ENCODE peak calls at places on chromosome 3, in eight cellular contexts. B is cardiac fibroblast, T is GM13976, D is endothelial cell, F is lower leg skin, M is left ventricle myocardium inferior, N is BJ, W is GM06990. Q is an unnamed sample.

GRCh38 chr3:170961616-170962400 is 53.4 kb upstream of the EIF5A2 start:
- DNase-seq in B (peak; percentile 68), T (no peak), D (peak; percentile 15), F (no peak), M (no peak), N (no peak), W (no peak), Q (no peak)

GRCh38 chr3:100170492-100170891 is 56.2 kb upstream of the FILIP1L start:
- DNase-seq in B (no peak), T (no peak), D (no peak), F (no peak), M (no peak), N (no peak), W (no peak), Q (no peak)

GRCh38 chr3:98918586-98918985 is 17.1 kb upstream of the DCBLD2 start:
- DNase-seq in B (no peak), T (no peak), D (no peak), F (no peak), M (no peak), N (no peak), W (no peak), Q (no peak)

GRCh38 chr3:15794842-15795562 is 2.8 kb downstream of the ANKRD28 start:
- DNase-seq in B (peak; percentile 59), T (no peak), D (no peak), F (no peak), M (no peak), N (no peak), W (no peak), Q (no peak)

GRCh38 chr3:184549793-184550585 is 11.6 kb upstream of the EPHB3 start:
- DNase-seq in B (no peak), T (no peak), D (no peak), F (no peak), M (no peak), N (no peak), W (no peak), Q (no peak)

GRCh38 chr3:12433823-12434222 is 50.5 kb upstream of the TSEN2 start:
- DNase-seq in B (no peak), T (no peak), D (no peak), F (no peak), M (no peak), N (no peak), W (no peak), Q (no peak)

GRCh38 chr3:129888739-129889138 is 4.8 kb downstream of the TMCC1 start:
- DNase-seq in B (peak; percentile 73), T (no peak), D (no peak), F (no peak), M (no peak), N (peak; percentile 96), W (no peak), Q (no peak)

GRCh38 chr3:31051226-31051625 is 156.8 kb upstream of the GADL1 start:
- DNase-seq in B (no peak), T (no peak), D (no peak), F (no peak), M (no peak), N (no peak), W (no peak), Q (no peak)

GRCh38 chr3:123412811-123413588 is 35.9 kb downstream of the ADCY5 start:
- DNase-seq in B (peak; percentile 5), T (no peak), D (no peak), F (no peak), M (peak; percentile 66), N (no peak), W (no peak), Q (no peak)

GRCh38 chr3:4396599-4396998 is 70.5 kb downstream of the SUMF1 start:
- DNase-seq in B (no peak), T (no peak), D (no peak), F (no peak), M (no peak), N (no peak), W (no peak), Q (no peak)

GRCh38 chr3:10344147-10344943 is 23.4 kb upstream of the SEC13 start:
- DNase-seq in B (peak; percentile 65), T (peak; percentile 86), D (peak; percentile 71), F (no peak), M (no peak), N (no peak), W (no peak), Q (peak; percentile 37)

GRCh38 chr3:18716101-18716500 is 291.0 kb upstream of the SATB1 start:
- DNase-seq in B (no peak), T (no peak), D (no peak), F (no peak), M (no peak), N (no peak), W (no peak), Q (no peak)

GRCh38 chr3:67400476-67400875 is 253.9 kb downstream of the SUCLG2 start:
- DNase-seq in B (no peak), T (no peak), D (no peak), F (no peak), M (no peak), N (no peak), W (no peak), Q (no peak)

GRCh38 chr3:30811174-30811795 is 83.2 kb downstream of the GADL1 start:
- DNase-seq in B (no peak), T (no peak), D (no peak), F (no peak), M (no peak), N (no peak), W (no peak), Q (no peak)

GRCh38 chr3:114333180-114333922 is 39.5 kb downstream of the TIGIT start:
- DNase-seq in B (peak; percentile 7), T (no peak), D (no peak), F (no peak), M (no peak), N (peak; percentile 14), W (no peak), Q (no peak)

DNA sequence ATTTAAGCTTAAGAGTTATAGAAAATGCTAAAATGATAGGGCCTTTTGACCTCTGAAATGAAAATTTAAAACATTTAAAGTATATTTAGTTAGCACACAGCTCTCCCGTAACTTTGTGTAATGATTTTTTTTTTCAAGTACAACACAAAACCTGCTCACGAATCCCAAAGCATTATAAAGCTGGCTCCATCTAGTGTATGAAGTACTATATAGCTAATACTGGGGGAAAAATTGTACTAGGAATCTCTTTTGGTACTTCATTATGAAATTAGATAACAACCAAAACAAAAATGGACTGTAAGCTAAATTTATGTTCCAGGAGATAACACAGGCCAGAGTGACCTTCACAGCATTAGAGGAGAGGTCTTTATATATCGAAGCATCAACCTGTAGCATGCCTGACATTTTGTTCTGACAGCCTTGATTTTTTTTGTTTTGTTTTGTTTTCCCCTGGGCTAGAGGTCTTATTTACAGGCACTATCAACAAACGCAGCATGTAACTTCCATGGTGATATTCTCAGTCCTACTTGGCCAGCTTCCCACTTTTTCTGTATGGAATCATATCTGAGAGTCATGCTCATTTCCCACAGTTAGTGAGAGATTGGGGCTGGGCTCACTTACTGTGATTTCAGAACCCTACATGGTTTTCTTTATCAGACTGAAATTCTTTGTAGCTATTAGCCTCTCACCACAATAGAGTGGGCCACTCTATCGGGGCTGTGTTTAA is 116.3 kb downstream of the MITF start:
- DNase-seq in B (peak; percentile 48), T (no peak), D (no peak), F (no peak), M (no peak), N (no peak), W (no peak), Q (no peak)
- TF ChIP-seq CTCF in B (peak; percentile 54), T (no peak), D (no peak), F (no peak), M (peak; percentile 59), N (peak; percentile 57), W (peak; percentile 20), Q (peak; percentile 51)

DNA sequence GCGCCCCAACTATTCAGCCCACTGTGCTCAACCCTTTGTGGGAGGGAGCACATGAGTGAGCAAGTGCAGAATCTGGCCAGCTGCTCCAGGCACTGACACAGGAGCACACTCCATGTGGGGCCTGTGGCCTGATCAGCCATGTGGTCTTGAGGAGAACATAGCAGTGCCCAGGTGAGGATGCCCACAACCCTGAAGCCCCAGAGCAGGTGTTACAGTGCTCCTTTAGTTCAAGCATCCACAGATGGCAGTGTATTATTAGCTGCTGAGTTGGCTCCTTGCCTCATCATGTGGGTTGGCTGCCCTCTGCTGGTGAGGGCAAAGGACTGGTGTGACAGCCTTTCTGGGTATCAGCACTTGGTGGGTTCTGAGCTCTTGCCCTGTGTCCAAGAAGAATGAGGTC is 1588.2 kb downstream of the SI start:
- DNase-seq in B (peak; percentile 42), T (peak; percentile 31), D (peak; percentile 24), F (no peak), M (no peak), N (no peak), W (no peak), Q (no peak)
- TF ChIP-seq CTCF in B (peak; percentile 60), T (peak; percentile 55), D (peak; percentile 48), F (no peak), M (peak; percentile 34), N (peak; percentile 33), W (peak; percentile 51), Q (peak; percentile 50)

DNA sequence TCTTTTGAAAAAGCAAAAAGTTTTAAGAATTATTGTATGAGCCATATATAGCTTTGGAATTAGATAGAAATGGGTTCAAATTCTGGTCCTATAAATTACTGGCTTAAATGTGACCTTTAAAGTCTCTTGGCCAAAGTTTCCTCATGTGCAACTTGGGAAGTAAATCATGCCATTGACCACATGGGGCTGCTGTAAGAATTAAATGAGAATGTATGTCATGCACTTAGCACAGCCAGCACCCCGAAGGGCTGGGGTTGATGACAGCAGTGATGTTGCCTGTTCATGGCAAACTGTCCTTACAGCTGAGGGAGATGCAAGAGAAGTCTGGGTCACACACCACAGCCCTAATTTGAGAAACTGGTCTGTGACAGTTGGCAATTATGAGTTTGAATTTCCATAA is 108.2 kb downstream of the TOP2B start:
- DNase-seq in B (no peak), T (no peak), D (no peak), F (no peak), M (no peak), N (no peak), W (no peak), Q (no peak)
- TF ChIP-seq CTCF in B (no peak), T (no peak), D (no peak), F (no peak), M (no peak), N (no peak), W (no peak), Q (no peak)

GRCh38 chr3:86239956-86240355 is 751.0 kb downstream of the VGLL3 start:
- DNase-seq in B (no peak), T (no peak), D (no peak), F (no peak), M (no peak), N (no peak), W (no peak), Q (no peak)

GRCh38 chr3:86249833-86250232 is 741.1 kb downstream of the VGLL3 start:
- DNase-seq in B (no peak), T (no peak), D (no peak), F (no peak), M (no peak), N (no peak), W (no peak), Q (no peak)

GRCh38 chr3:86244897-86245296 is 746.1 kb downstream of the VGLL3 start:
- DNase-seq in B (no peak), T (no peak), D (no peak), F (no peak), M (no peak), N (no peak), W (no peak), Q (no peak)

DNA sequence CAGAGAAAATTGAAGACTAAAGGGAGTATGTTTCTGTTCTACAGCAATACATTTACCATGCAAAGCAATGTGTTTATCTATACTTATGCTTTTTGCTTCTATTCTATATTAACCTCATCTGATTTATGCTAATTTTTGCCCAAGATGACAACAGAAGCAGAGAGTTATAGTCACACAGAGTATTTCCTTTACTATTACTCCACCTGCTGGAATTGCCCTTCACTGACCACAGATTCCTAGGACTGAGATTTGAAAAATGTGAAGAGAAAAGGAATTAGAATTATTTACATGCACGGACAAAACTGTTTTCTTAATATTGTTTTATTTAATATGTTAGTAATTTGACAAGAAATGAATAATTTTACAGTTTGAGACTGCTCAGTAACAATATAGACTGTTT is 745.6 kb downstream of the VGLL3 start:
- DNase-seq in B (no peak), T (no peak), D (peak; percentile 4), F (no peak), M (no peak), N (no peak), W (no peak), Q (no peak)
- TF ChIP-seq CTCF in B (no peak), T (no peak), D (peak; percentile 33), F (no peak), M (peak; percentile 36), N (no peak), W (no peak), Q (peak; percentile 66)

Q was measured in progenitor cell of endocrine pancreas.